ENCODE peak calls at places on chromosomes 16 and 17, in five cellular contexts. T, V, F, N and W are unnamed samples.

GRCh38 chr17:50946891-50947843 is 81.0 kb upstream of the TOB1 start:
- DNase-seq in N (no peak), F (no peak), T (no peak), V (no peak), W (no peak)

GRCh38 chr17:78272181-78272913 is 40.9 kb downstream of the TMEM235 start:
- DNase-seq in F (no peak), T (no peak), N (peak), V (peak), W (no peak)

GRCh38 chr16:81265658-81266451 is 27.4 kb downstream of the BCO1 start:
- DNase-seq in V (peak), T (no peak), N (peak), F (peak), W (no peak)

GRCh38 chr16:2210386-2211365 is at the start of gene BRICD5:
- DNase-seq in T (no peak), N (no peak), V (peak), F (no peak), W (no peak)

GRCh38 chr16:30018731-30019158 is 4.3 kb upstream of the C16orf92 start:
- DNase-seq in N (no peak), V (no peak), T (no peak), F (no peak), W (no peak)

GRCh38 chr17:49638818-49639217 is 39.1 kb downstream of the SPOP start:
- DNase-seq in F (no peak), T (no peak), V (no peak), N (no peak), W (no peak)

GRCh38 chr17:70905796-70906195 is 736.5 kb downstream of the KCNJ2 start:
- DNase-seq in N (peak), F (no peak), V (peak), T (no peak), W (no peak)

GRCh38 chr17:40023590-40024292 is 8.5 kb downstream of the CSF3 start:
- DNase-seq in T (no peak), F (no peak), N (peak), V (peak), W (no peak)

GRCh38 chr16:56910654-56911539 is 21.0 kb upstream of the HERPUD1 start:
- DNase-seq in F (no peak), V (peak), T (no peak), N (no peak), W (no peak)